ENCODE peak calls at places on chromosomes 1 and 21, in eight cellular contexts. P is cardiac fibroblast, G is AG04450, F is A673, K is BJ, N is K562, Q is IMR-90, J is ascending aorta. R is an unnamed sample.
A peak's percentile ranks its signal among the peaks of the same experiment; 100 is the strongest.

GRCh38 chr1:191963781-191964455 is 194.3 kb upstream of the RGS18 start:
- DNase-seq in P (peak; percentile 2), G (no peak), F (peak; percentile 20), K (no peak), N (no peak), Q (peak; percentile 15), J (no peak), R (peak; percentile 3)

GRCh38 chr1:34786521-34787325 is 5.7 kb downstream of the GJB3 start:
- DNase-seq in P (peak; percentile 82), G (peak; percentile 29), F (peak; percentile 78), K (no peak), N (peak; percentile 76), Q (peak; percentile 67), J (peak; percentile 81), R (peak; percentile 57)

GRCh38 chr1:230854423-230854822 is 13.9 kb downstream of the C1orf198 start:
- DNase-seq in P (no peak), G (no peak), F (no peak), K (no peak), N (no peak), Q (no peak), J (no peak), R (no peak)

GRCh38 chr1:12067900-12068821 is 5.1 kb downstream of the TNFRSF8 start:
- DNase-seq in P (peak; percentile 64), G (peak; percentile 24), F (no peak), K (peak; percentile 30), N (peak; percentile 53), Q (peak; percentile 81), J (no peak), R (peak; percentile 77)

GRCh38 chr1:62263006-62263812 is 56.0 kb downstream of the KANK4 start:
- DNase-seq in P (no peak), G (no peak), F (no peak), K (no peak), N (no peak), Q (no peak), J (no peak), R (no peak)

GRCh38 chr21:45537111-45537745 is 5.0 kb downstream of the SLC19A1 start:
- DNase-seq in P (no peak), G (no peak), F (no peak), K (no peak), N (no peak), Q (no peak), J (peak; percentile 58), R (no peak)

GRCh38 chr1:155001438-155001687 is 1.2 kb upstream of the ZBTB7B start:
- DNase-seq in P (no peak), G (no peak), F (peak; percentile 79), K (no peak), N (no peak), Q (no peak), J (no peak), R (no peak)

GRCh38 chr1:54054438-54054749 is 986 bp downstream of the TCEANC2 start:
- DNase-seq in P (no peak), G (no peak), F (no peak), K (no peak), N (peak; percentile 77), Q (no peak), J (no peak), R (no peak)

GRCh38 chr1:86739901-86740507 is 35.6 kb downstream of the SH3GLB1 start:
- DNase-seq in P (peak; percentile 15), G (no peak), F (no peak), K (no peak), N (no peak), Q (peak; percentile 18), J (no peak), R (peak; percentile 5)

GRCh38 chr1:36553591-36554417 is 71.1 kb upstream of the CSF3R start:
- DNase-seq in P (peak; percentile 64), G (peak; percentile 6), F (peak; percentile 76), K (no peak), N (peak; percentile 84), Q (peak; percentile 25), J (no peak), R (peak; percentile 18)

GRCh38 chr1:18972531-18972930 is 16.1 kb upstream of the IFFO2 start:
- DNase-seq in P (peak; percentile 44), G (no peak), F (peak; percentile 50), K (no peak), N (no peak), Q (peak; percentile 26), J (peak; percentile 66), R (no peak)

GRCh38 chr1:204740354-204740753 is 54.8 kb upstream of the LRRN2 start:
- DNase-seq in P (no peak), G (no peak), F (no peak), K (no peak), N (no peak), Q (no peak), J (no peak), R (no peak)

GRCh38 chr1:82837261-82837660 is 1036.5 kb downstream of the ADGRL2 start:
- DNase-seq in P (peak; percentile 21), G (no peak), F (no peak), K (no peak), N (no peak), Q (no peak), J (no peak), R (peak; percentile 10)

GRCh38 chr1:226054519-226055327 is 7.8 kb upstream of the H3-3A start:
- DNase-seq in P (no peak), G (no peak), F (peak; percentile 39), K (no peak), N (no peak), Q (peak; percentile 26), J (peak; percentile 41), R (no peak)

GRCh38 chr1:7561936-7562728 is 209.0 kb upstream of the VAMP3 start:
- DNase-seq in P (no peak), G (no peak), F (no peak), K (no peak), N (no peak), Q (no peak), J (no peak), R (no peak)

GRCh38 chr1:7560601-7561181 is 210.4 kb upstream of the VAMP3 start:
- DNase-seq in P (no peak), G (no peak), F (no peak), K (no peak), N (no peak), Q (no peak), J (no peak), R (no peak)

GRCh38 chr1:7562729-7563605 is 208.1 kb upstream of the VAMP3 start:
- DNase-seq in P (no peak), G (no peak), F (no peak), K (no peak), N (no peak), Q (no peak), J (no peak), R (no peak)

GRCh38 chr1:7560128-7560527 is 211.0 kb upstream of the VAMP3 start:
- DNase-seq in P (no peak), G (no peak), F (no peak), K (no peak), N (no peak), Q (no peak), J (no peak), R (no peak)

GRCh38 chr1:7561331-7561921 is 209.7 kb upstream of the VAMP3 start:
- DNase-seq in P (no peak), G (no peak), F (peak; percentile 63), K (no peak), N (peak; percentile 67), Q (peak; percentile 25), J (no peak), R (no peak)
- TF ChIP-seq CTCF in P (no peak), G (peak; percentile 28), F (peak; percentile 77), K (peak; percentile 31), N (peak; percentile 72), Q (peak; percentile 35), J (no peak), R (peak; percentile 13)

GRCh38 chr1:107782192-107782845 is 182.7 kb downstream of the VAV3 start:
- DNase-seq in P (peak; percentile 78), G (peak; percentile 18), F (peak; percentile 73), K (peak; percentile 3), N (peak; percentile 56), Q (peak; percentile 53), J (no peak), R (peak; percentile 25)

GRCh38 chr1:107776898-107777663 is 187.9 kb downstream of the VAV3 start:
- DNase-seq in P (no peak), G (no peak), F (no peak), K (no peak), N (no peak), Q (no peak), J (no peak), R (no peak)

GRCh38 chr1:107781245-107781644 is 183.7 kb downstream of the VAV3 start:
- DNase-seq in P (no peak), G (no peak), F (no peak), K (no peak), N (no peak), Q (no peak), J (no peak), R (no peak)

DNA sequence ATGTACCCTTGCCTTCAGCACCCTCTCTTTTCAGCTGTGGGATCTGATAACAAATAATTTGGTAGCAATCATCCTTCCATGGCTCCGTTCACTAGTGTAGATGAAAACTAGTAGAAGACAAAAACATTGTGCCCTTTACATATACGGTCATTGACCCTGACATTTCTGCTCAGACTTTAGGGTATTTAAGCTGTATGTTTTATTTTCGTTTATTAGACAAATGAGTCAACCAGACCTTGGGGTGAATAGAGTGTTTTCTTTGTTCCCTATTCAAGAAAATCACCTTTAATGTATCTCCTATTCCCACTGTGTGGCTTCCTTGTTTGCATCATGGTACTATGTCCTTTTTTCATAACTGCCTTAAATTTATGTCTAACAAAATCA is 187.3 kb downstream of the VAV3 start:
- DNase-seq in P (no peak), G (no peak), F (no peak), K (no peak), N (no peak), Q (no peak), J (no peak), R (no peak)
- H3K4me3 ChIP-seq in P (no peak overlapping the region), G (no peak overlapping the region), F (no peak overlapping the region), K (no peak overlapping the region), N (no peak overlapping the region), Q (no peak overlapping the region), J (no peak overlapping the region), R (no peak overlapping the region)

DNA sequence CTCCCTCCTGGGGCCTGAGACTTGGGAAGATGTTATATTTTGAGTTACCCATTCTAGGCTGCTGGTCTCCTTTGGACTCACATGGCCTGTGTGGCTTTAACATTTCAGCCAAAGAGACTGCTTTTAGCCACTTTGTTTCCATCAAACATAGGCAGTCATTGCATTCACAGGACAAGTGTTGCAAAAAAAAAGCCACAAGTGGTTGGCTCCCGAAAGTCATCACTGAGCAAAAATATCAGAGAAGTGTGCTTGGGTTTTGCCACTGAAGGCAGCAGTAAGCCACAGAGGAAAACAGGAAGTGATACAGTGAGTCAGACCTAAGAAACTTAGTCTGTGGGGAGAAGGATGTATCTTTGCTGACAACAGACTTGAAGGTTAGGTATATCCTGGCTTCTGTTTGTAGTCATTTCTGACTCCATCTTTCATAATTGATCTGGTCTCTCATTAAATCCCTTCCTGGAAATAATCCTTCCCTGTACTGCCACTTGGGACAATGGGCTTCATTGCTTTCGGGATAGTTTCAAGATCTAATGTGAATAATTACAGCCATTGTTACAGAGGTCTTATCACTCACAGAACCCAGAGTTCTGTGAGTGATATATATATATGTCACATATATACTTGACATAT is 80.9 kb downstream of the COLGALT2 start:
- DNase-seq in P (peak; percentile 91), G (peak; percentile 41), F (peak; percentile 49), K (peak; percentile 53), N (no peak), Q (peak; percentile 87), J (no peak), R (peak; percentile 80)
- TF ChIP-seq CTCF in P (peak; percentile 44), G (peak; percentile 47), F (no peak), K (peak; percentile 48), N (peak; percentile 46), Q (peak; percentile 46), J (no peak), R (peak; percentile 29)

GRCh38 chr1:212515329-212515760 is 82.6 kb downstream of the NENF start:
- DNase-seq in P (no peak), G (no peak), F (peak; percentile 62), K (no peak), N (no peak), Q (no peak), J (no peak), R (no peak)
- H3K4me3 ChIP-seq in P (no peak overlapping the region), G (no peak overlapping the region), F (no peak overlapping the region), K (no peak overlapping the region), N (no peak overlapping the region), Q (no peak overlapping the region), J (no peak overlapping the region), R (no peak overlapping the region)